ENCODE peak calls at places on chromosome 12, in nine cellular contexts. One of them, this sample, is unnamed. For H3K9me3, the result is how much of the 10 kb centered on the place peaks cover.

GRCh38 chr12:132766380-132767085 is 4.9 kb upstream of the ANKLE2 start:
- DNase-seq in AG04450: no peak
- DNase-seq in PC-3: peak
- DNase-seq in neural progenitor cell: no peak
- DNase-seq in tibial nerve: peak
- DNase-seq in fibroblast of lung: peak
- DNase-seq in breast epithelium: peak
- DNase-seq in psoas muscle: peak
- DNase-seq in BE2C: peak
- DNase-seq in this sample: no peak

GRCh38 chr12:92987846-92988621 is 58.9 kb upstream of the EEA1 start:
- DNase-seq in fibroblast of lung: no peak
- DNase-seq in neural progenitor cell: peak
- DNase-seq in breast epithelium: no peak
- DNase-seq in tibial nerve: no peak
- DNase-seq in AG04450: no peak
- DNase-seq in PC-3: no peak
- DNase-seq in psoas muscle: peak
- DNase-seq in BE2C: no peak
- DNase-seq in this sample: no peak

GRCh38 chr12:80829767-80830166 is 108.0 kb downstream of the LIN7A start:
- DNase-seq in neural progenitor cell: no peak
- DNase-seq in BE2C: no peak
- DNase-seq in AG04450: no peak
- DNase-seq in psoas muscle: no peak
- DNase-seq in tibial nerve: no peak
- DNase-seq in PC-3: no peak
- DNase-seq in fibroblast of lung: peak
- DNase-seq in breast epithelium: no peak
- DNase-seq in this sample: no peak

GRCh38 chr12:132326646-132327045 is 2.7 kb downstream of the GALNT9 start:
- DNase-seq in neural progenitor cell: no peak
- DNase-seq in fibroblast of lung: no peak
- DNase-seq in AG04450: no peak
- DNase-seq in tibial nerve: no peak
- DNase-seq in BE2C: no peak
- DNase-seq in psoas muscle: no peak
- DNase-seq in PC-3: no peak
- DNase-seq in breast epithelium: no peak
- DNase-seq in this sample: no peak

GRCh38 chr12:53299101-53299453 is 418 bp upstream of the MYG1 start:
- DNase-seq in breast epithelium: no peak
- DNase-seq in PC-3: peak
- DNase-seq in psoas muscle: no peak
- DNase-seq in tibial nerve: peak
- DNase-seq in neural progenitor cell: no peak
- DNase-seq in BE2C: no peak
- DNase-seq in AG04450: no peak
- DNase-seq in fibroblast of lung: peak
- DNase-seq in this sample: peak

GRCh38 chr12:12323606-12324005 is 26.4 kb downstream of the MANSC1 start:
- DNase-seq in neural progenitor cell: no peak
- DNase-seq in fibroblast of lung: peak
- DNase-seq in psoas muscle: no peak
- DNase-seq in AG04450: no peak
- DNase-seq in tibial nerve: no peak
- DNase-seq in BE2C: no peak
- DNase-seq in breast epithelium: no peak
- DNase-seq in PC-3: no peak
- DNase-seq in this sample: no peak

GRCh38 chr12:53482626-53483165 is 16.6 kb downstream of the MAP3K12 start:
- DNase-seq in tibial nerve: no peak
- DNase-seq in breast epithelium: no peak
- DNase-seq in neural progenitor cell: no peak
- DNase-seq in PC-3: no peak
- DNase-seq in AG04450: no peak
- DNase-seq in psoas muscle: no peak
- DNase-seq in fibroblast of lung: no peak
- DNase-seq in BE2C: no peak
- DNase-seq in this sample: no peak

GRCh38 chr12:75760481-75761324 is 249.3 kb upstream of the KRR1 start:
- DNase-seq in breast epithelium: no peak
- DNase-seq in psoas muscle: no peak
- DNase-seq in AG04450: no peak
- DNase-seq in BE2C: no peak
- DNase-seq in neural progenitor cell: no peak
- DNase-seq in fibroblast of lung: no peak
- DNase-seq in tibial nerve: no peak
- DNase-seq in PC-3: peak
- DNase-seq in this sample: no peak

GRCh38 chr12:80364056-80364455 is 80.0 kb upstream of the PTPRQ start:
- DNase-seq in fibroblast of lung: peak
- DNase-seq in PC-3: peak
- DNase-seq in psoas muscle: no peak
- DNase-seq in AG04450: no peak
- DNase-seq in BE2C: no peak
- DNase-seq in neural progenitor cell: no peak
- DNase-seq in tibial nerve: no peak
- DNase-seq in breast epithelium: no peak
- DNase-seq in this sample: no peak

GRCh38 chr12:3103806-3104205 is 26.6 kb downstream of the TSPAN9 start:
- DNase-seq in fibroblast of lung: no peak
- DNase-seq in breast epithelium: no peak
- DNase-seq in psoas muscle: no peak
- DNase-seq in tibial nerve: no peak
- DNase-seq in BE2C: no peak
- DNase-seq in AG04450: no peak
- DNase-seq in neural progenitor cell: no peak
- DNase-seq in PC-3: no peak
- DNase-seq in this sample: no peak

DNA sequence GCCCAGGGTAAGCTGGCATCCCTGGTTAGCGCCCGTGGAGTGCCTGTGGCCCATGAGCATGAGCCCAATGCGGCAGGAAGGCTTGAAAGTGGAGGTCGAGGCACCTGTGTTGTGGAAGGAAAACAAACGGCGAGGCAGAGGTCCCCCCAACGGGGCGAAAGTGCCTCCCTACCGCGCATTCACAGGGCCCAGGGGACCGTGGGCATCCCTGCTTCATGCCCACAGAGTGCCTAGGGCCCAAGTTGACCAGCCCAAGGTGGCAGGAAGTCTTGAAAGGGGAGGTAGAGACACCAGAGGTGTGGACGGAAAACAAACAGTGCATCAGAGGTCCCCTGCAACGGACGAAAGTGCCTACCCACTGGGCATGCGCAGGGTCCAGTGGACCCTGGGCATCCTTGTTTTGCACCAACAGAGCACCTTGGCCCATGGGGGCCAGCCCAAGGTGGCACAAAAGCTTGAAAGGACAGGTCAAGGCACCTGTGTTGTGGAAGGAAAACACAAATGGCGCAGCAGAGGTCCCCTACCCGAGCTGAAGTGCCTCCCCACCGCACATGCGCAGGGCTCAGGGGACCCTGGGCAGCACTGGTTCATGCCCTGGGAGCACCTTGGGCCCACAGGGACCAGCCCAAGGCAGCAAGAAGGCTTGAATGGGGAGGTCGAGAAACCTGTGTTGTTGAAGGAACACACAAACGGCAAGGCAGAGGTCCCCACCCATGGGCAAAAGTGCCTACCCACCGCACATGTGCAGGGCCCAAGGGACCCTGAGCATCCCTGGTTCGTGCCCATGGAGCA is 377.5 kb downstream of the ALG10 start:
- DNase-seq in PC-3: no peak
- DNase-seq in AG04450: no peak
- DNase-seq in fibroblast of lung: no peak
- DNase-seq in psoas muscle: peak
- DNase-seq in BE2C: peak
- DNase-seq in neural progenitor cell: no peak
- DNase-seq in breast epithelium: peak
- DNase-seq in tibial nerve: no peak
- DNase-seq in this sample: no peak
- H3K9me3 ChIP-seq in PC-3: under half
- H3K9me3 ChIP-seq in AG04450: half or more
- H3K9me3 ChIP-seq in fibroblast of lung: under half
- H3K9me3 ChIP-seq in psoas muscle: under half
- H3K9me3 ChIP-seq in BE2C: under half
- H3K9me3 ChIP-seq in neural progenitor cell: under half
- H3K9me3 ChIP-seq in breast epithelium: half or more
- H3K9me3 ChIP-seq in tibial nerve: under half
- H3K9me3 ChIP-seq in this sample: under half

DNA sequence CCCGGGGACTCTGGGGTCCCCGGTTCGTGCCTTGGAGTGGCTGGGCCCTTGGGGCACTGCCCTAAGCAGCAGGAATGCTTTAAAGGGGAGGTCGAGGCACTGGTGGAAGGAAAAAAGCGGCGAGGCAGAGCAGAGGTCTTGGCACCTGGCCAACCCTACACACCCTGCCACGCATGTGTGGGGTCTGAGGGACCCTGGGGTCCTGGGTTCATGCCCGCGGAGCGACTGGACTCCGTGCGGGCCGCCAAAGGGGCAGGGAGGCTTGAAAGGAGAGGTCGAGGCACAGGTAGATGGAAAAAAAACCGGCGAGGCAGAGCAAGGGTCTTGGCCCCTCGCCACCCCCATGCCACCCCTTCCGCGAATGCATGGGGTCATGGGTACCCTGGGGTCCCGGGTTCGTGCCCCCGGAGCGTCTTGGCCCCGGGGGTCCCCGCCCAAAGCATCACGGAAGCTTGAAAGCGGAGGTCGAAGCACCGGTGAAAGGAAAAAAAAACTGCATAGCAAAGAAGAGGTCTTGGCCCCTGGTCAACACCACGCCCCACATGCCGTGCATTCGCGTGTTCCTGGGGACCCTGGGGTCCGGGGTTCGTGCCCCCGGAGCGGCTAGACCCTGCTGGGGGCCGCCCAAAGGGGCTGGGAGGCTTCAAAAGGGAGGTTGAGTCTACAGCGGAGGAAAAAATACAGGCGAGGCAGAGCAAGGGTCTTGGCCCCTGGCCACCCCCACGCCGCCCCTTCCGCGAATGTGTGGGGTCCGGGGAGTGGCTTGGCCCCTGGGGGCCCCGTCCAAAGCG is 312.9 kb downstream of the ALG10 start:
- DNase-seq in neural progenitor cell: no peak
- DNase-seq in psoas muscle: no peak
- DNase-seq in fibroblast of lung: no peak
- DNase-seq in breast epithelium: no peak
- DNase-seq in PC-3: no peak
- DNase-seq in tibial nerve: no peak
- DNase-seq in BE2C: no peak
- DNase-seq in AG04450: no peak
- DNase-seq in this sample: no peak
- H3K9me3 ChIP-seq in neural progenitor cell: under half
- H3K9me3 ChIP-seq in psoas muscle: under half
- H3K9me3 ChIP-seq in fibroblast of lung: under half
- H3K9me3 ChIP-seq in breast epithelium: half or more
- H3K9me3 ChIP-seq in PC-3: under half
- H3K9me3 ChIP-seq in tibial nerve: under half
- H3K9me3 ChIP-seq in BE2C: under half
- H3K9me3 ChIP-seq in AG04450: half or more
- H3K9me3 ChIP-seq in this sample: under half

DNA sequence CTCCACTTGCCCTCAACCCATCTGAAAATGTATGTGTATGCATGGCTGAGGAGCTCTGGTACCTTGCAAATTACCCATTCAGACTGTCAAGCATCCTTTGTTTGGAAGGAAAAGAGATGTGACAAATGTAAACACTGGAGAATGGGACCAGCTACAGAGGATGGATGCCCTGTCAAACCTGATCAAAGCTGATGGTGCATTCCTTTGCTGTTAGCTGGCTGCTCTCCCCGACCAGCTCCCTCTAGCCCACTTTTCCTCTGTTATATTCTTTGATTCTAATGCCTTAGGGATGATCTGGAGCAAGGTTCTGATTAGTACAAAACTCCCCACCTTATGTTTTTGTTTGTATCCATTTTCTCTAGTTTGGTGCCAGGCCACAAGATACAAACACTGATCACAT is 310.3 kb downstream of the C12orf75 start:
- DNase-seq in AG04450: no peak
- DNase-seq in breast epithelium: no peak
- DNase-seq in neural progenitor cell: peak
- DNase-seq in fibroblast of lung: peak
- DNase-seq in PC-3: peak
- DNase-seq in psoas muscle: no peak
- DNase-seq in tibial nerve: no peak
- DNase-seq in BE2C: no peak
- DNase-seq in this sample: no peak
- H3K9me3 ChIP-seq in AG04450: under half
- H3K9me3 ChIP-seq in breast epithelium: under half
- H3K9me3 ChIP-seq in neural progenitor cell: under half
- H3K9me3 ChIP-seq in fibroblast of lung: under half
- H3K9me3 ChIP-seq in PC-3: under half
- H3K9me3 ChIP-seq in psoas muscle: under half
- H3K9me3 ChIP-seq in tibial nerve: under half
- H3K9me3 ChIP-seq in BE2C: under half
- H3K9me3 ChIP-seq in this sample: under half

GRCh38 chr12:47441490-47441889 is 264.3 kb downstream of the RPAP3 start:
- DNase-seq in tibial nerve: no peak
- DNase-seq in PC-3: no peak
- DNase-seq in breast epithelium: no peak
- DNase-seq in AG04450: no peak
- DNase-seq in BE2C: no peak
- DNase-seq in neural progenitor cell: no peak
- DNase-seq in fibroblast of lung: no peak
- DNase-seq in psoas muscle: no peak
- DNase-seq in this sample: no peak

GRCh38 chr12:47438175-47438574 is 267.7 kb downstream of the RPAP3 start:
- DNase-seq in psoas muscle: no peak
- DNase-seq in fibroblast of lung: no peak
- DNase-seq in tibial nerve: no peak
- DNase-seq in PC-3: no peak
- DNase-seq in breast epithelium: no peak
- DNase-seq in neural progenitor cell: no peak
- DNase-seq in BE2C: no peak
- DNase-seq in AG04450: no peak
- DNase-seq in this sample: no peak

GRCh38 chr12:47433876-47434275 is 272.0 kb downstream of the RPAP3 start:
- DNase-seq in PC-3: peak
- DNase-seq in fibroblast of lung: peak
- DNase-seq in psoas muscle: no peak
- DNase-seq in breast epithelium: no peak
- DNase-seq in tibial nerve: no peak
- DNase-seq in AG04450: no peak
- DNase-seq in neural progenitor cell: no peak
- DNase-seq in BE2C: no peak
- DNase-seq in this sample: no peak

GRCh38 chr12:47442310-47442709 is 263.5 kb downstream of the RPAP3 start:
- DNase-seq in breast epithelium: no peak
- DNase-seq in fibroblast of lung: no peak
- DNase-seq in BE2C: no peak
- DNase-seq in AG04450: no peak
- DNase-seq in neural progenitor cell: no peak
- DNase-seq in psoas muscle: no peak
- DNase-seq in tibial nerve: no peak
- DNase-seq in PC-3: peak
- DNase-seq in this sample: no peak

DNA sequence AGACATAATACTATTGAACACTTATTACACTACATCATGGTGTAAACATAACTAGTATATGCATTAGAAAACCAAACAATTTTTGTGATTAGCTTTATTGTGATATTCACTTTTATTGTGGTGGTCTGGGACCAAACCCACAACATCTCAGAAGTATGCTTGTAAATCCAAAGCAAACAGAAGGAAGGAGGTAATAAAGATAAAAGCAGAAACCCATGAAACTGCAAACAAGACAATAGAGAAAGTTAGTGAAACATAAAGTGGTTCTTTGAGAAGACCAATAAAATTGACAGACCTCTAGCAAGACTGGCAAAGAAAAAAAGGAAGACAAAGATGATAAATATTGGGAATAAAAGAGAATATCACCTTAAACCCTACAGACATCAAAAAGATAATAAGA is 268.3 kb downstream of the RPAP3 start:
- DNase-seq in psoas muscle: no peak
- DNase-seq in tibial nerve: no peak
- DNase-seq in AG04450: no peak
- DNase-seq in BE2C: no peak
- DNase-seq in PC-3: peak
- DNase-seq in neural progenitor cell: no peak
- DNase-seq in fibroblast of lung: no peak
- DNase-seq in breast epithelium: no peak
- DNase-seq in this sample: no peak
- H3K9me3 ChIP-seq in psoas muscle: under half
- H3K9me3 ChIP-seq in tibial nerve: under half
- H3K9me3 ChIP-seq in AG04450: under half
- H3K9me3 ChIP-seq in BE2C: under half
- H3K9me3 ChIP-seq in PC-3: under half
- H3K9me3 ChIP-seq in neural progenitor cell: under half
- H3K9me3 ChIP-seq in fibroblast of lung: under half
- H3K9me3 ChIP-seq in breast epithelium: under half
- H3K9me3 ChIP-seq in this sample: under half